ENCODE peak calls at places on chromosomes 3 and 15, in four cellular contexts. Y, T, W and M are unnamed samples.

GRCh38 chr3:31544634-31545033 is 11.9 kb downstream of the STT3B start:
- DNase-seq in W (no peak), T (peak; percentile 35), Y (no peak), M (no peak)

GRCh38 chr3:99644741-99645140 is 6.3 kb downstream of the COL8A1 start:
- DNase-seq in Y (no peak), W (no peak), T (no peak), M (no peak)

GRCh38 chr3:173411288-173412064 is 13.9 kb downstream of the NLGN1 start:
- DNase-seq in W (no peak), T (peak; percentile 75), Y (peak; percentile 49), M (peak; percentile 52)

GRCh38 chr15:38991126-38991525 is 426.5 kb upstream of the RASGRP1 start:
- DNase-seq in W (no peak), Y (peak; percentile 55), T (peak; percentile 52), M (peak; percentile 10)

GRCh38 chr3:9862391-9863235 is 17.4 kb downstream of the CIDEC start:
- DNase-seq in Y (peak; percentile 15), T (peak; percentile 26), W (peak; percentile 66), M (no peak)

GRCh38 chr3:82054849-82055248 is 293.4 kb upstream of the GBE1 start:
- DNase-seq in T (no peak), W (no peak), Y (peak; percentile 23), M (no peak)

GRCh38 chr15:74332011-74332410 is 35.4 kb downstream of the CYP11A1 start:
- DNase-seq in Y (no peak), T (no peak), W (no peak), M (no peak)

GRCh38 chr3:153001428-153001827 is 160.6 kb upstream of the RAP2B start:
- DNase-seq in W (no peak), T (no peak), Y (no peak), M (no peak)

GRCh38 chr15:54082836-54083492 is 104.7 kb downstream of the UNC13C start:
- DNase-seq in T (no peak), Y (no peak), W (no peak), M (peak; percentile 37)

GRCh38 chr3:133949438-133949837 is 53.8 kb upstream of the RAB6B start:
- DNase-seq in T (no peak), W (no peak), Y (peak; percentile 36), M (peak; percentile 66)

GRCh38 chr3:115713247-115713646 is 89.9 kb downstream of the GAP43 start:
- DNase-seq in T (peak; percentile 46), Y (peak; percentile 79), W (peak; percentile 85), M (peak; percentile 89)

GRCh38 chr3:45779746-45780735 is 16.3 kb downstream of the SLC6A20 start:
- DNase-seq in Y (no peak), T (no peak), W (peak; percentile 32), M (no peak)

GRCh38 chr15:98737122-98737521 is 88.8 kb downstream of the IGF1R start:
- DNase-seq in Y (no peak), W (no peak), T (no peak), M (no peak)

GRCh38 chr3:62493116-62493801 is 119.9 kb upstream of the FEZF2 start:
- DNase-seq in Y (no peak), W (no peak), T (no peak), M (peak; percentile 0)

GRCh38 chr3:185164428-185165217 is 11.8 kb upstream of the C3orf70 start:
- DNase-seq in W (no peak), Y (no peak), T (no peak), M (no peak)

GRCh38 chr3:9014189-9014588 is 50.9 kb upstream of the RAD18 start:
- DNase-seq in W (no peak), Y (peak; percentile 13), T (peak; percentile 31), M (peak; percentile 16)

GRCh38 chr3:9229886-9230285 is 19.6 kb downstream of the SRGAP3 start:
- DNase-seq in T (no peak), Y (no peak), W (no peak), M (no peak)

GRCh38 chr3:44932271-44932670 is 43.7 kb downstream of the ZDHHC3 start:
- DNase-seq in Y (no peak), W (no peak), T (no peak), M (peak; percentile 71)

GRCh38 chr3:59327324-59327939 is 277.6 kb upstream of the CFAP20DC start:
- DNase-seq in Y (peak; percentile 99), W (no peak), T (peak; percentile 27), M (peak; percentile 21)

GRCh38 chr3:39146611-39147373 is 6.6 kb downstream of the CSRNP1 start:
- DNase-seq in T (peak; percentile 95), Y (peak; percentile 98), W (peak; percentile 79), M (peak; percentile 60)

GRCh38 chr3:58131101-58131500 is 79.7 kb downstream of the DNASE1L3 start:
- DNase-seq in W (no peak), Y (no peak), T (no peak), M (no peak)

GRCh38 chr3:129078510-129078909 is 17.9 kb downstream of the GP9 start:
- DNase-seq in Y (no peak), T (no peak), W (no peak), M (no peak)

GRCh38 chr3:29440321-29441019 is 159.6 kb downstream of the RBMS3 start:
- DNase-seq in T (no peak), W (no peak), Y (peak; percentile 52), M (peak; percentile 87)

DNA sequence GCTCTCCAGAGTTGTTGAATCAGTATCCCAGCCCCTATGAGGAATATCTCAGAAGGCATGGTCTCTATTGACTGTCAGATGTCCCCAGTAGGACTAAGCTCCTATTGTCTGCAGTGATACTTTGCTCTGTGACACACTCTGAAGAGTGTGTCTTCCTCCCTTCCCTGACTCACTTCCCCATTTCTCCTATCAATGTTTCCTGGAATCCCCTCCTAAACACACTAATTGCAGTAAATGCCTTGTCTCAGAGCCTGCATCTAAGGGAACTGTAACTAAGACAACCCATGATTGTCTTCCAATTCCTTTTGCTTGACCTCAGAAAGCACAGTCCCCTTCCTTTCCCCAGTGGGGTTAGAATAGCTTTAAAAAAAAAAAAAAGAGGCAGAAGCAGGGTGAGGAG is 397.3 kb upstream of the PROK2 start:
- DNase-seq in T (no peak), W (no peak), Y (no peak), M (no peak)
- H3K27me3 ChIP-seq in T (peaks cover 5% of the 10 kb centered on the region), W (no peaks in the 10 kb centered on the region), Y (peaks cover 2% of the 10 kb centered on the region), M (no peaks in the 10 kb centered on the region)

GRCh38 chr3:50611464-50612233 is at the start of gene CISH:
- DNase-seq in T (peak; percentile 96), Y (peak; percentile 88), W (peak; percentile 94), M (peak; percentile 89)
- H3K27me3 ChIP-seq in T (no peaks in the 10 kb centered on the region), Y (no peaks in the 10 kb centered on the region), W (no peaks in the 10 kb centered on the region), M (no peaks in the 10 kb centered on the region)

GRCh38 chr15:77625376-77625775 is 7.3 kb downstream of the LINGO1 start:
- DNase-seq in Y (no peak), W (no peak), T (no peak), M (no peak)
- H3K27me3 ChIP-seq in Y (peaks cover 12% of the 10 kb centered on the region), W (peaks cover 5% of the 10 kb centered on the region), T (peaks cover 59% of the 10 kb centered on the region), M (no peaks in the 10 kb centered on the region)

GRCh38 chr15:82647835-82648256 is 683 bp upstream of the CPEB1 start:
- DNase-seq in W (no peak), T (no peak), Y (no peak), M (no peak)
- H3K27me3 ChIP-seq in W (peaks cover 54% of the 10 kb centered on the region), T (no peaks in the 10 kb centered on the region), Y (peaks cover 16% of the 10 kb centered on the region), M (peaks cover 82% of the 10 kb centered on the region)

DNA sequence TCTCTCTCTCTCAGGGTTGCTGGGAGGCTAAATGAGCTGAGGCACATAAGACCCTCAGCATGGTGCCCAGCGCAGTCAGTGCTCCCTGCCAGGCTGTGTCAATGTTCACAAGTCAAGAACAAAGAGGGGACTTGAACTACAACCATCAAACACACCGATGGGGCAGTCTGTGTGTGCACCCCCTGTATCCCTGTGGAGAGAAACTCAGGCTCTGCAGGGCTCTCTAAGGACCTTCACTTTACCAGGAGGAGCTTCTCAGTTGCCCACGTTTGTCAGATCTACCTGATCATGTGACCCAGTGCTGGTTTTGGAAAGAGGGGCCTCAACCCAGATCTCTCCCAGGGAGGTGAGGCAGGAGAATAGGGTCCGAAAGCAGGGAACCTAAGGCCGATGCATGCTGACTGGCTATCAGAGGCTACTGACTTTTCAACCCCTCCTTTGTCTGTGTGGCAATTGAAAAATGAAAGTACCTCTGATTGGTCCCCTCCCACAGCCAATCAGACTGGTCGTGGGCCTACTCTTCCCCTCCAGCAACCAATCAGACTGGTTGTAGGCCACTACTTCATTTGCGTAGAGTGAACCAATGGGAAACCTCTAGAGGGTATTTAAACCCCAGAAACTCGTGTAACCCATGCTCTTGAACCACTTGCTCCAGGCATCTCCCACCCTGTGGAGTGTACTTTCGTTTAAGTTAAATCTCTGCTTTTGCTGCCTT is 34.0 kb downstream of the RHCG start:
- DNase-seq in W (no peak), T (no peak), Y (peak; percentile 54), M (peak; percentile 67)
- H3K27me3 ChIP-seq in W (no peaks in the 10 kb centered on the region), T (peaks cover 61% of the 10 kb centered on the region), Y (peaks cover 3% of the 10 kb centered on the region), M (no peaks in the 10 kb centered on the region)

GRCh38 chr3:188840290-188840689 is 331.5 kb upstream of the TPRG1 start:
- DNase-seq in Y (no peak), T (no peak), W (no peak), M (no peak)

GRCh38 chr3:188839187-188839695 is 332.5 kb upstream of the TPRG1 start:
- DNase-seq in W (peak; percentile 27), T (no peak), Y (no peak), M (no peak)

GRCh38 chr3:188845514-188845913 is 326.3 kb upstream of the TPRG1 start:
- DNase-seq in Y (no peak), T (no peak), W (no peak), M (no peak)

DNA sequence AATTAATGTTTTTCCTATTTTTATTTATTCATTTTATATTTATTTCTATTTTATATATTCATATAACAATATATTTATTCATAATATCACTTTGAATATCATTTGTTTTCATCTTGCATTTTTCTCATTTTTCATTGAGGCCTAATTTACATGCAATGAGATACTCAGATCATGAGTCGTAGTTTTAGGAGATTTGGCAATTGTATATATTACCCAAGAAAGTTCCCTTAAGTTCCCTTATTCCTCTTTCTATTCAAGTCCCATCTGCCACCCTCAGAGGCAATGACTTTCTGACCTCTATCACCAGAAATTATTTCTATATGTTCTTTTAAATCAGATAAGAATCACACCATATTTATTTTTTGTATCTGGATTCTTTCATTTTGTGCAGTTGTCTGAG is 329.1 kb upstream of the TPRG1 start:
- DNase-seq in Y (peak; percentile 23), W (no peak), T (peak; percentile 72), M (no peak)
- H3K27me3 ChIP-seq in Y (no peaks in the 10 kb centered on the region), W (no peaks in the 10 kb centered on the region), T (no peaks in the 10 kb centered on the region), M (no peaks in the 10 kb centered on the region)

DNA sequence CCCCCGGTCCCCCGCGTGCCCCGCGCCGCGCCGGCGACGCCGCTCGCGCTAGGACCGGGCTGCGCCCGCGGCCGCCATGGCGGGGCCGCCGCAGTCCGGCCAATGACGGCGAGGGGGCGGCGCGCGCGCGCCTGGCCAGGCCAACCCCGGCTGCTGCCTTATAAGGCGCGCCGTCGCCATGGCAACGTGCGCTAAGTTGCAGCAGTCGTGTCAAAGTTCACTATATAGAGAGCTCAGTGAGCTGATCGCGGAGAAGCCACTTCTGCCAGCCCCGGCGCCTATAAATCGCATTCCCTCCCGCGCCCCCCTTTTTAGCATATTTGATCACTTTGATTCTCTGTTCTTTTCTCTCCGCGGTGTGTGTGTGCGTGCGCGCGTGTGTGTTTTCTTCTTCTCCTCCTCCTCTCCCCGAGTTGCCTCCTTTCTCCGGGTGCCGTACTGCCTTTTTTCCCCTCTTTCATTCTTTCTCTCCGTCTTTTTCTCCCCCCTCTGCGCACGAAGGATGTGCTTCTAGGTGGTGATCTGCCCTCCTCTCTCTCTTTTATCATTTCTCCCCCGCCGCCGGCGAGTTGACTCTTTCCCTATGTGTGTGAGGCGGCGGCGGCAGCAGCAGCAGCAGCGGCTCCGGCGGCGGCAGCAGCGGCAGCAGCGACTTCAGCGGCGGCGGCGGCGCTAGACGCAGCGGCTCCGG is at the start of gene NR2F2:
- DNase-seq in Y (peak; percentile 99), T (peak; percentile 100), W (peak; percentile 98), M (peak; percentile 99)
- H3K27me3 ChIP-seq in Y (no peaks in the 10 kb centered on the region), T (no peaks in the 10 kb centered on the region), W (no peaks in the 10 kb centered on the region), M (no peaks in the 10 kb centered on the region)

GRCh38 chr3:106765342-106765741 is 611.9 kb upstream of the CCDC54 start:
- DNase-seq in T (peak; percentile 49), W (no peak), Y (peak; percentile 99), M (no peak)

GRCh38 chr3:106773795-106774194 is 603.4 kb upstream of the CCDC54 start:
- DNase-seq in T (no peak), W (no peak), Y (no peak), M (no peak)

GRCh38 chr3:106769045-106769444 is 608.2 kb upstream of the CCDC54 start:
- DNase-seq in Y (no peak), T (no peak), W (no peak), M (peak; percentile 33)
- H3K27me3 ChIP-seq in Y (no peaks in the 10 kb centered on the region), T (no peaks in the 10 kb centered on the region), W (no peaks in the 10 kb centered on the region), M (no peaks in the 10 kb centered on the region)